ENCODE peak calls at places on chromosomes 11 and 22, in four cellular contexts. Q is right atrium auricular region; J is CD4-positive, alpha-beta T cell; O is HL-60. V is an unnamed sample.

GRCh38 chr11:1939006-1939626 is 8.0 kb upstream of the MRPL23 start:
- DNase-seq in Q (no peak), J (no peak), O (no peak), V (no peak)

GRCh38 chr11:119347940-119348339 is 1.4 kb upstream of the MFRP start:
- DNase-seq in Q (no peak), J (no peak), O (no peak), V (no peak)

GRCh38 chr11:61109671-61110070 is 7.4 kb downstream of the CD5 start:
- DNase-seq in Q (no peak), J (no peak), O (no peak), V (no peak)

GRCh38 chr11:10984250-10984649 is 126.4 kb upstream of the ZBED5 start:
- DNase-seq in Q (no peak), J (no peak), O (no peak), V (no peak)

GRCh38 chr11:83674498-83674897 is 388.3 kb upstream of the CCDC90B start:
- DNase-seq in Q (no peak), J (no peak), O (no peak), V (no peak)

GRCh38 chr11:84103096-84103495 is 816.9 kb upstream of the CCDC90B start:
- DNase-seq in Q (no peak), J (no peak), O (no peak), V (no peak)

GRCh38 chr22:19932367-19933206 is 9.0 kb upstream of the COMT start:
- DNase-seq in Q (no peak), J (no peak), O (no peak), V (no peak)

GRCh38 chr11:65586676-65587075 is 8.9 kb downstream of the KCNK7 start:
- DNase-seq in Q (no peak), J (no peak), O (no peak), V (no peak)

GRCh38 chr22:23220485-23221350 is 40.4 kb downstream of the BCR start:
- DNase-seq in Q (no peak), J (no peak), O (peak), V (no peak)

GRCh38 chr11:86155210-86155844 is 86.4 kb upstream of the PICALM start:
- DNase-seq in Q (no peak), J (no peak), O (no peak), V (no peak)

GRCh38 chr22:47190276-47190956 is 428.0 kb downstream of the TBC1D22A start:
- DNase-seq in Q (no peak), J (peak), O (no peak), V (peak)

GRCh38 chr11:70082829-70083228 is 4.7 kb downstream of the ANO1 start:
- DNase-seq in Q (no peak), J (no peak), O (no peak), V (no peak)

GRCh38 chr11:68214173-68215086 is 1.3 kb upstream of the KMT5B start:
- DNase-seq in Q (no peak), J (no peak), O (no peak), V (peak)

GRCh38 chr11:128848815-128849455 is 18.2 kb downstream of the KCNJ1 start:
- DNase-seq in Q (no peak), J (peak), O (no peak), V (peak)

GRCh38 chr11:117300301-117300700 is 9.2 kb downstream of the BACE1-AS start:
- DNase-seq in Q (peak), J (no peak), O (no peak), V (peak)

GRCh38 chr11:75603791-75604736 is 42.0 kb downstream of the SERPINH1 start:
- DNase-seq in Q (no peak), J (no peak), O (no peak), V (no peak)

GRCh38 chr22:29379258-29379657 is 9.1 kb downstream of the AP1B1 start:
- DNase-seq in Q (no peak), J (no peak), O (no peak), V (no peak)

GRCh38 chr11:107567739-107568335 is 2.3 kb upstream of the ALKBH8 start:
- DNase-seq in Q (no peak), J (no peak), O (no peak), V (no peak)

GRCh38 chr11:19811391-19811790 is 98.8 kb downstream of the NAV2 start:
- DNase-seq in Q (no peak), J (no peak), O (no peak), V (no peak)

GRCh38 chr11:70812472-70812871 is 414.1 kb downstream of the CTTN start:
- DNase-seq in Q (no peak), J (no peak), O (no peak), V (no peak)

GRCh38 chr11:29616611-29617010 is 400.2 kb downstream of the KCNA4 start:
- DNase-seq in Q (no peak), J (no peak), O (no peak), V (no peak)

GRCh38 chr11:65132988-65133700 is 1.2 kb downstream of the SYVN1 start:
- DNase-seq in Q (no peak), J (no peak), O (peak), V (peak)

GRCh38 chr22:48781391-48781790 is 1046.3 kb downstream of the BRD1 start:
- DNase-seq in Q (peak), J (no peak), O (no peak), V (no peak)

GRCh38 chr11:65499713-65500261 is 942 bp downstream of the MALAT1 start:
- DNase-seq in Q (no peak), J (no peak), O (peak), V (no peak)

GRCh38 chr11:130157111-130157510 is 2.5 kb upstream of the ST14 start:
- DNase-seq in Q (no peak), J (no peak), O (no peak), V (no peak)

GRCh38 chr11:69131644-69132300 is 24.0 kb upstream of the SMIM38 start:
- DNase-seq in Q (peak), J (no peak), O (no peak), V (peak)

GRCh38 chr11:112650568-112650967 is 310.7 kb upstream of the NCAM1 start:
- DNase-seq in Q (no peak), J (no peak), O (no peak), V (no peak)

GRCh38 chr11:74442601-74443000 is 24.7 kb downstream of the KCNE3 start:
- DNase-seq in Q (no peak), J (no peak), O (no peak), V (peak)

GRCh38 chr11:117217141-117217609 is 14.7 kb downstream of the PCSK7 start:
- DNase-seq in Q (no peak), J (no peak), O (no peak), V (no peak)

GRCh38 chr11:109027851-109028250 is 363.0 kb downstream of the DDX10 start:
- DNase-seq in Q (no peak), J (no peak), O (no peak), V (no peak)

GRCh38 chr11:121696177-121696863 is 243.6 kb upstream of the SORL1-AS1 start:
- DNase-seq in Q (no peak), J (no peak), O (no peak), V (peak)

GRCh38 chr11:61061081-61061826 is 41.0 kb upstream of the CD5 start:
- DNase-seq in Q (no peak), J (peak), O (peak), V (no peak)

GRCh38 chr22:35076648-35077047 is 10.7 kb downstream of the ISX start:
- DNase-seq in Q (no peak), J (no peak), O (no peak), V (no peak)

GRCh38 chr11:1128333-1129142 is 29.2 kb upstream of the MUC5AC start:
- DNase-seq in Q (no peak), J (no peak), O (no peak), V (no peak)

GRCh38 chr11:86014221-86014620 is 54.7 kb downstream of the PICALM start:
- DNase-seq in Q (no peak), J (no peak), O (no peak), V (no peak)

DNA sequence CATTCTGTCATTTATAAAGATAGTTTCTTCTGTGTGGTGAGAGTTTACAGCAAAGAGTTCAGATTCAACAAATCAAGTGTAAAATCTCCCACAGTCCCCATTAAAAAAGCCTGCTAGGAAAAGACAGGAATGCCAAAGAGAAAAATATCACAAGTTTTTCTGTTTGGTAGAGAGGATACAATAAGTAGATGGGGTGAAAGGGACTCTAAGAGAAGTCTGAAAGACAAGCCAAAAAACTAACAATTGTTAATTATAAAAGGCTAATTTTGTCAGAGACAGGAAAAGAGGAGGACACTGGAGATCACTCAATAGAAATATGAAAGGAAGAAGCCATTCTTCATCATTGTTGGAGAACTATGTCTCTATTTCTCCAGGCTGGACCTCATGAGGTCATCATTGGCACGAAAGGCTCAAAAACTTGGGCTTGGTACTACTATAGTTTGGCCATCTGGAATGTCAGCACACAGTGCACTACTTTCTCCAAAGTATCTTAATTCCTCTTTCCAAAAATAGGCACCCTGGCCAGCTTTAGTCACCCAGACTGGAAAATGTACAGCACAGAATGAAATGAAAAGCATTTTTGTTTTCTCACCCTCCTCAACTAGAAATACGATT is 512 bp upstream of the SOX6 start:
- DNase-seq in Q (peak), J (no peak), O (no peak), V (peak)
- H3K27ac ChIP-seq in Q (peak), J (no peak), O (no peak), V (peak)

GRCh38 chr11:66744485-66745355 is 15.7 kb upstream of the SPTBN2 start:
- DNase-seq in Q (peak), J (peak), O (peak), V (peak)
- TF ChIP-seq CTCF in Q (no peak), J (no peak), O (no peak), V (no peak)

GRCh38 chr22:31829505-31829904 is 75.7 kb downstream of the DEPDC5 start:
- DNase-seq in Q (no peak), J (no peak), O (peak), V (peak)
- H3K27ac ChIP-seq in Q (peak), J (no peak), O (no peak), V (no peak)

GRCh38 chr11:106420048-106420665 is 342.7 kb downstream of the AASDHPPT start:
- DNase-seq in Q (no peak), J (no peak), O (no peak), V (no peak)

GRCh38 chr11:106410902-106411301 is 333.4 kb downstream of the AASDHPPT start:
- DNase-seq in Q (no peak), J (no peak), O (no peak), V (no peak)

GRCh38 chr11:106418786-106419185 is 341.3 kb downstream of the AASDHPPT start:
- DNase-seq in Q (no peak), J (no peak), O (no peak), V (no peak)

GRCh38 chr11:106413222-106413621 is 335.8 kb downstream of the AASDHPPT start:
- DNase-seq in Q (no peak), J (no peak), O (no peak), V (no peak)

GRCh38 chr11:106415510-106415909 is 338.0 kb downstream of the AASDHPPT start:
- DNase-seq in Q (no peak), J (no peak), O (no peak), V (no peak)
- TF ChIP-seq CTCF in Q (no peak), J (no peak), O (no peak), V (peak)

DNA sequence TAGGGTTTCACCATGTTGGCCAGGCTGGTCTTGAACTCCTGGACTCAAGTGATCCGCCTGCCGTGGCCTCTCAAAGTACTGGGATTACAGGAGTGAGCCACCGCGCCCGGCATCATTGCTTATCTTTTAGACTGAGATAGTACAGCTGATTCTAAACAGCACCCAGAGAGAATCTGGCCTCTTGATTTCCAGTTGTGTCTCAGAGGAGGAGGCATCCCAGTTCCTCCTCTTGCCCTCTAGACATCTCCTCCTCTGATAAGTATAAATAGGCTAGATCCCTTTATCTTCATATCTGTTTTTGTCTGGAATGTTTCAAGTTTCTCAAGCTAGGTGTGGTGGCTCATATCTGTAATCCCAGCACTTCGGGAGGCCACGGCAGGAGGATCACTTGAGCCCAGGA is 7.0 kb downstream of the MARK2 start:
- DNase-seq in Q (no peak), J (no peak), O (no peak), V (no peak)
- H3K27ac ChIP-seq in Q (peak), J (no peak), O (no peak), V (peak)

GRCh38 chr22:41947181-41948080 is 479 bp upstream of the CENPM start:
- DNase-seq in Q (no peak), J (no peak), O (no peak), V (no peak)

GRCh38 chr22:41949297-41949965 is 2.5 kb upstream of the CENPM start:
- DNase-seq in Q (no peak), J (no peak), O (no peak), V (no peak)

GRCh38 chr22:41943661-41944209 is 3.2 kb downstream of the CENPM start:
- DNase-seq in Q (no peak), J (no peak), O (no peak), V (no peak)

GRCh38 chr22:41948142-41948541 is 1.2 kb upstream of the CENPM start:
- DNase-seq in Q (no peak), J (no peak), O (no peak), V (no peak)

DNA sequence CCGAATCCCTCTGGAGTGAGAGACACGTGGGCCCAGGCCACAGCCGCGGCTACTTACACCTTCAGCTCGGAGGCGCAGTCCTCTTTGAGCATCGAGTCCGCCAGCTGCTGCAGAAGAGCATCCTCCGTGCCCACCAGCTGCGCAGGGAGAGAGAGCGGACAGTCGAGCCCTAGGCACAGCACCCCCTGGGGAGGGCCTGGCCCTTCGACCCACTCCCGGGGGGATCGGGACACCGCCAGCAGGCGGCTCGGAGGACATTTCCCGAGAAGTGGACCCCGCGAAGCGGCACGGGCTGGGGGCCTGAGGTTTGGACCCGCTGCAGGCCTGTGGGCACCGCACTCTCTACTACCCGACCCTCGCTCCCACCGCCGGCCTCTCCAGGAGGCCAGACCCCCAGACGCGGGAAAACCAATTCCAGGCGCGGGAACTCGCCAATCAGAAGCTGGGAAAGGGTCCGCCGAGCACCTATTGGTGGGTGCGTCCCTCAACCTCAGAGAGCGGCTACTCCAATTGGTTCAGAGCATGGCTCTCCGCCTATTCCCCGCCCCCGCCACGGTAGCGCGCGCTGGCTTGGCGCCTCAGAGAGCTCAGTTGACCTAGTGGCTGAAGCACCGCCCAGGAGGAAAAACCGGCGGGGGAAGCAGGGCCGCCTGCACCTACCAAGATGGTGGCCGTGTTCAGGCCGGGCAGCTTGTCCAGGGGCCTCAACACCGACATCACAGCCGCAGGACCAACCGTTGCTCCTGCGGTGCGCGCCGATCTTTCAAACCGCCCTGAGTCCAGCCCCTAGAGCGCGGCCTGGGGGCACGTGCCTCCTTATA is at the start of gene CENPM:
- DNase-seq in Q (peak), J (peak), O (peak), V (peak)
- TF ChIP-seq CTCF in Q (peak), J (peak), O (no peak), V (no peak)

GRCh38 chr11:105648762-105649161 is 38.9 kb downstream of the GRIA4 start:
- DNase-seq in Q (no peak), J (no peak), O (no peak), V (no peak)

GRCh38 chr11:105642870-105643269 is 33.0 kb downstream of the GRIA4 start:
- DNase-seq in Q (no peak), J (no peak), O (no peak), V (no peak)

GRCh38 chr11:105647780-105648179 is 37.9 kb downstream of the GRIA4 start:
- DNase-seq in Q (no peak), J (no peak), O (no peak), V (no peak)
- H3K27ac ChIP-seq in Q (no peak), J (no peak), O (no peak), V (no peak)